ENCODE peak calls at places on chromosomes 5 and 9, in seven cellular contexts. M is neural progenitor cell, J is cardiac fibroblast, F is cardiac muscle cell, Z is left lung, I is Caco-2, O is IMR-90. Q is an unnamed sample.
A peak's percentile ranks its signal among the peaks of the same experiment; 100 is the strongest.

GRCh38 chr5:174245506-174245905 is 200.0 kb downstream of the NSG2 start:
- DNase-seq in Z (no peak), O (no peak), F (no peak), I (no peak), M (no peak), J (no peak), Q (no peak)

GRCh38 chr9:133710661-133711427 is 27.3 kb downstream of the SARDH start:
- DNase-seq in O (no peak), F (no peak), M (no peak), J (no peak), Z (peak; percentile 32), I (no peak), Q (no peak)

GRCh38 chr5:79181419-79182022 is 54.4 kb upstream of the JMY start:
- DNase-seq in I (no peak), O (no peak), J (peak; percentile 53), M (no peak), F (peak; percentile 65), Z (no peak), Q (no peak)

GRCh38 chr5:43066231-43066798 is 26.2 kb upstream of the ANXA2R start:
- DNase-seq in J (peak; percentile 76), F (peak; percentile 79), Z (peak; percentile 85), O (peak; percentile 69), I (peak; percentile 64), M (peak; percentile 91), Q (no peak)

GRCh38 chr5:35745193-35745592 is 111.5 kb upstream of the IL7R start:
- DNase-seq in I (no peak), F (no peak), J (no peak), Z (no peak), O (no peak), M (no peak), Q (no peak)

GRCh38 chr5:27171696-27172362 is 133.4 kb upstream of the CDH9 start:
- DNase-seq in J (no peak), M (no peak), O (no peak), F (no peak), I (no peak), Z (no peak), Q (no peak)

GRCh38 chr9:111979561-111979960 is 82.9 kb downstream of the UGCG start:
- DNase-seq in Z (no peak), J (no peak), F (no peak), O (no peak), M (no peak), I (peak; percentile 58), Q (no peak)

GRCh38 chr9:135228345-135228982 is 141.0 kb downstream of the OLFM1 start:
- DNase-seq in Z (no peak), M (no peak), O (no peak), J (no peak), F (no peak), I (no peak), Q (no peak)

GRCh38 chr9:127277099-127277498 is 12.5 kb downstream of the GARNL3 start:
- DNase-seq in J (no peak), I (no peak), Z (no peak), M (no peak), F (no peak), O (no peak), Q (no peak)

GRCh38 chr9:127417130-127418036 is 6.8 kb upstream of the ZNF79 start:
- DNase-seq in J (peak; percentile 20), I (no peak), Z (no peak), M (no peak), F (peak; percentile 26), O (peak; percentile 78), Q (no peak)

GRCh38 chr5:41935544-41935943 is 10.5 kb downstream of the FBXO4 start:
- DNase-seq in M (peak; percentile 27), F (no peak), Z (no peak), I (no peak), J (no peak), O (no peak), Q (no peak)

GRCh38 chr9:88697764-88698436 is 162.9 kb downstream of the NXNL2 start:
- DNase-seq in I (no peak), M (no peak), J (peak; percentile 58), Z (no peak), F (peak; percentile 74), O (peak; percentile 39), Q (peak; percentile 11)

GRCh38 chr5:148957591-148958202 is 105.2 kb downstream of the SH3TC2 start:
- DNase-seq in J (peak; percentile 42), M (peak; percentile 85), Z (no peak), O (peak; percentile 43), I (peak; percentile 47), F (peak; percentile 24), Q (no peak)

GRCh38 chr9:9585920-9586319 is 1026.9 kb downstream of the PTPRD start:
- DNase-seq in F (no peak), I (no peak), M (no peak), Z (no peak), O (no peak), J (no peak), Q (no peak)

GRCh38 chr5:105794578-105794977 is 1876.2 kb downstream of the EFNA5 start:
- DNase-seq in I (no peak), M (no peak), J (no peak), F (no peak), O (no peak), Z (no peak), Q (no peak)

GRCh38 chr9:116504081-116504480 is 183.0 kb upstream of the TRIM32 start:
- DNase-seq in I (peak; percentile 75), Z (no peak), O (no peak), M (no peak), J (no peak), F (no peak), Q (no peak)

GRCh38 chr5:8340739-8341344 is 471.9 kb downstream of the MTRR start:
- DNase-seq in Z (no peak), F (peak; percentile 60), I (no peak), O (peak; percentile 23), J (peak; percentile 47), M (peak; percentile 13), Q (no peak)

GRCh38 chr9:121494192-121494591 is 5.5 kb downstream of the GGTA1 start:
- DNase-seq in F (no peak), J (no peak), I (no peak), O (no peak), M (no peak), Z (no peak), Q (no peak)

GRCh38 chr5:139404484-139404840 is 573 bp upstream of the SPATA24 start:
- DNase-seq in O (no peak), Z (no peak), F (no peak), I (no peak), M (no peak), J (no peak), Q (no peak)

GRCh38 chr5:154110781-154111180 is 72.0 kb downstream of the MFAP3 start:
- DNase-seq in M (no peak), J (peak; percentile 16), I (no peak), O (peak; percentile 33), Z (no peak), F (peak; percentile 40), Q (no peak)

DNA sequence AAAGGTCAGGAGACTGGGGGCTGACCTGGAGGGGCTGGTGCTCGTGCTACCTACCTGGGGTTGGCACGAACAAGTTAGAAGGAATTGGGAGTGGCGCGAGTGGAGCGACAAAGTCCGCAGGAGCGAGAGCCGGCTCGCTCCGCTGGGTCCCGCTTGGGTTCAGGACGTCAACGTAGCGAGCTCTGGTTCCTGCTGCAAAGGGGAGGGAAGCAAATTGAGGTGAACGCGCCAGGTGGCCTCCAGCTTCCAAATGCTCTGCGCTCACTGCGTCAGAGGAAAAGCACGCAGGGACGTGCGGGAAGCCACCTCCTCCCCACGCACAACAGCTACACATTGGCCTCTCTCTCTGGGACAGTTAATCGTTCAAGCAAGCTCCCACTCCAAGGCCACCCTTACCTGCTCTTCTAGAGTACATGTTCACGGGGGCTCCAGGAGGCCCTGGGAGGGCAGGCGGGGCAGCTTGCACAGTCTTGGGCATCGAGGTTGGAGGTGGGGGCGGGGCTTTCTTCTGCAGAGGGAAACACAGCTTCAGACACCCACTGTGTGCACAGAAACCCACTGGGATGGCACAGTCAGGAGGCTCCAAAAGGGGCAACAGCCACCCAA is 7.6 kb upstream of the INPP5E start:
- DNase-seq in M (no peak), F (no peak), I (no peak), O (no peak), Z (no peak), J (no peak), Q (no peak)
- TF ChIP-seq CTCF in M (no peak), F (no peak), I (no peak), O (no peak), Z (no peak), J (no peak), Q (no peak)

DNA sequence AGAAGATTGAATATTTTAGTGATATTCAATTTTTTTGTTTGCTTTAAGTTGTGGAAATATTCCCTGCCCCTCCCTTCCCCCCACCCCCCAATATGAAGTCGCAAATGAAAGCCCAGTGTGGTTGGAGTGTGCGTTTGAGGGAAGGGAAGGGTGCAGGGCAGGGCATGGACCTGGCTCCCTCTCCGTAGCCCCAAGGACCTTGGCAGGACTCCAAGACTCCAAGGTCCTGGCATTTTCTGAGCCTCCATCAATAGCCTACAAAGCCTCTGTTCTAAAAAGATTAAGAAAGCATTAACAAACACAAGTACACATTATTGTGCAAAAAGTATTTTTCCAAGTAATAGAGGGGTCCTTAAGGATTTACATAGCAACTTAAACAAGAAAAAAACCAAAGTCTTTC is 38.8 kb upstream of the PTPN3 start:
- DNase-seq in J (no peak), M (no peak), I (no peak), O (no peak), F (no peak), Z (no peak), Q (no peak)
- H3K4me3 ChIP-seq in J (no peak overlapping the region), M (no peak overlapping the region), I (no peak overlapping the region), O (no peak overlapping the region), F (no peak overlapping the region), Z (no peak overlapping the region), Q (no peak overlapping the region)

GRCh38 chr5:146623009-146623408 is 107.0 kb upstream of the GPR151 start:
- DNase-seq in Z (no peak), M (no peak), F (no peak), J (no peak), I (no peak), O (no peak), Q (no peak)

GRCh38 chr5:146623657-146624056 is 107.7 kb upstream of the GPR151 start:
- DNase-seq in I (no peak), M (no peak), F (no peak), Z (no peak), O (no peak), J (no peak), Q (no peak)

GRCh38 chr5:146624179-146624578 is 108.2 kb upstream of the GPR151 start:
- DNase-seq in F (no peak), I (no peak), Z (no peak), O (no peak), J (no peak), M (peak; percentile 29), Q (no peak)

GRCh38 chr5:146620663-146621051 is 104.7 kb upstream of the GPR151 start:
- DNase-seq in J (no peak), M (peak; percentile 63), Z (no peak), F (no peak), I (no peak), O (no peak), Q (no peak)

DNA sequence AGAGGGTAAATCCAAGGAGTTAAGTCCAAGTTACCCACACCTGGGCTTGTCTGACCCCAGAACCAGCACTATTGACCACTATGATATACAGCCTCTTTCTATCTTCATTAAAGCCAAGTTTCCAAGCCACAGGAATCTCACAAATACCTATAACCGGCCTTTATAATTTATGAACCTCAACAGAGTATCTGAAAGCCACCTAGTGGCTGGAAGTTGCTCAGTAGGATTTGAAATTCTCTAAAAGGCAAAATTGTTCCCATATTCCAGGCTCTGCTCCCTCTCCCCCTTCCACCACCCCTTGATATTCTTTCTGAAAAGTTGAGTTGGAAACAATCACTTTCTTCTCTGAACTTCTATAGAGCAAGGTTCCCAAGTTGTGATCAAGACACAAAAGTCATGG is 106.4 kb upstream of the GPR151 start:
- DNase-seq in J (no peak), F (no peak), M (no peak), Z (no peak), O (no peak), I (no peak), Q (no peak)
- TF ChIP-seq CTCF in J (no peak), F (peak; percentile 22), M (peak; percentile 52), Z (peak; percentile 9), O (peak; percentile 22), I (peak; percentile 44), Q (peak; percentile 44)

GRCh38 chr5:6449465-6450158 is 953 bp downstream of the UBE2QL1 start:
- DNase-seq in Z (no peak), I (no peak), F (no peak), M (no peak), J (no peak), O (no peak), Q (no peak)
- H3K4me3 ChIP-seq in Z (no peak overlapping the region), I (no peak overlapping the region), F (peak overlapping the region; percentile 53), M (peak overlapping the region; percentile 66), J (no peak overlapping the region), O (no peak overlapping the region), Q (no peak overlapping the region)